ENCODE peak calls at places on chromosomes 1 and 21, in eight cellular contexts. One of them, this sample, is unnamed.

GRCh38 chr1:21397813-21398188 is 42.1 kb upstream of the NBPF3 start:
- DNase-seq in kidney tubule cell: no peak
- DNase-seq in pancreas: no peak
- DNase-seq in stimulated activated CD8-positive, alpha-beta memory T cell treated with anti-CD3 and anti-CD28 coated beads, Interleukin-15, amount 100 ng/mL, for 24 hours: no peak
- DNase-seq in activated CD8-positive, alpha-beta memory T cell treated with anti-CD3 and anti-CD28 coated beads for 24 hours: peak
- DNase-seq in memory B cell: no peak
- DNase-seq in stimulated activated effector memory CD8-positive, alpha-beta T cell treated with anti-CD3 and anti-CD28 coated beads, Interleukin-12 subunit alpha, Interleukin-12 subunit beta, amount 100 ng/mL, for 72 hours: no peak
- DNase-seq in renal cortical epithelial cell: no peak
- DNase-seq in this sample: no peak

GRCh38 chr1:154999651-155000474 is 2.7 kb upstream of the ZBTB7B start:
- DNase-seq in kidney tubule cell: peak
- DNase-seq in pancreas: no peak
- DNase-seq in stimulated activated CD8-positive, alpha-beta memory T cell treated with anti-CD3 and anti-CD28 coated beads, Interleukin-15, amount 100 ng/mL, for 24 hours: no peak
- DNase-seq in activated CD8-positive, alpha-beta memory T cell treated with anti-CD3 and anti-CD28 coated beads for 24 hours: peak
- DNase-seq in memory B cell: no peak
- DNase-seq in stimulated activated effector memory CD8-positive, alpha-beta T cell treated with anti-CD3 and anti-CD28 coated beads, Interleukin-12 subunit alpha, Interleukin-12 subunit beta, amount 100 ng/mL, for 72 hours: peak
- DNase-seq in renal cortical epithelial cell: no peak
- DNase-seq in this sample: peak

GRCh38 chr1:55081188-55081904 is 42.0 kb downstream of the PCSK9 start:
- DNase-seq in kidney tubule cell: peak
- DNase-seq in pancreas: no peak
- DNase-seq in stimulated activated CD8-positive, alpha-beta memory T cell treated with anti-CD3 and anti-CD28 coated beads, Interleukin-15, amount 100 ng/mL, for 24 hours: no peak
- DNase-seq in activated CD8-positive, alpha-beta memory T cell treated with anti-CD3 and anti-CD28 coated beads for 24 hours: no peak
- DNase-seq in memory B cell: no peak
- DNase-seq in stimulated activated effector memory CD8-positive, alpha-beta T cell treated with anti-CD3 and anti-CD28 coated beads, Interleukin-12 subunit alpha, Interleukin-12 subunit beta, amount 100 ng/mL, for 72 hours: no peak
- DNase-seq in renal cortical epithelial cell: peak
- DNase-seq in this sample: no peak

GRCh38 chr1:91201174-91201573 is 179.3 kb upstream of the ZNF644 start:
- DNase-seq in kidney tubule cell: no peak
- DNase-seq in pancreas: no peak
- DNase-seq in stimulated activated CD8-positive, alpha-beta memory T cell treated with anti-CD3 and anti-CD28 coated beads, Interleukin-15, amount 100 ng/mL, for 24 hours: no peak
- DNase-seq in activated CD8-positive, alpha-beta memory T cell treated with anti-CD3 and anti-CD28 coated beads for 24 hours: no peak
- DNase-seq in memory B cell: no peak
- DNase-seq in stimulated activated effector memory CD8-positive, alpha-beta T cell treated with anti-CD3 and anti-CD28 coated beads, Interleukin-12 subunit alpha, Interleukin-12 subunit beta, amount 100 ng/mL, for 72 hours: no peak
- DNase-seq in renal cortical epithelial cell: no peak
- DNase-seq in this sample: no peak

GRCh38 chr21:36310016-36310415 is 10.0 kb upstream of the MORC3 start:
- DNase-seq in kidney tubule cell: no peak
- DNase-seq in pancreas: no peak
- DNase-seq in stimulated activated CD8-positive, alpha-beta memory T cell treated with anti-CD3 and anti-CD28 coated beads, Interleukin-15, amount 100 ng/mL, for 24 hours: no peak
- DNase-seq in activated CD8-positive, alpha-beta memory T cell treated with anti-CD3 and anti-CD28 coated beads for 24 hours: peak
- DNase-seq in memory B cell: no peak
- DNase-seq in stimulated activated effector memory CD8-positive, alpha-beta T cell treated with anti-CD3 and anti-CD28 coated beads, Interleukin-12 subunit alpha, Interleukin-12 subunit beta, amount 100 ng/mL, for 72 hours: no peak
- DNase-seq in renal cortical epithelial cell: no peak
- DNase-seq in this sample: no peak

GRCh38 chr21:44697811-44698734 is 1.1 kb downstream of the KRTAP10-12 start:
- DNase-seq in kidney tubule cell: no peak
- DNase-seq in pancreas: peak
- DNase-seq in stimulated activated CD8-positive, alpha-beta memory T cell treated with anti-CD3 and anti-CD28 coated beads, Interleukin-15, amount 100 ng/mL, for 24 hours: no peak
- DNase-seq in activated CD8-positive, alpha-beta memory T cell treated with anti-CD3 and anti-CD28 coated beads for 24 hours: peak
- DNase-seq in memory B cell: no peak
- DNase-seq in stimulated activated effector memory CD8-positive, alpha-beta T cell treated with anti-CD3 and anti-CD28 coated beads, Interleukin-12 subunit alpha, Interleukin-12 subunit beta, amount 100 ng/mL, for 72 hours: peak
- DNase-seq in renal cortical epithelial cell: no peak
- DNase-seq in this sample: no peak

GRCh38 chr1:216221260-216221700 is 202.0 kb downstream of the USH2A start:
- DNase-seq in kidney tubule cell: peak
- DNase-seq in pancreas: no peak
- DNase-seq in stimulated activated CD8-positive, alpha-beta memory T cell treated with anti-CD3 and anti-CD28 coated beads, Interleukin-15, amount 100 ng/mL, for 24 hours: no peak
- DNase-seq in activated CD8-positive, alpha-beta memory T cell treated with anti-CD3 and anti-CD28 coated beads for 24 hours: no peak
- DNase-seq in memory B cell: peak
- DNase-seq in stimulated activated effector memory CD8-positive, alpha-beta T cell treated with anti-CD3 and anti-CD28 coated beads, Interleukin-12 subunit alpha, Interleukin-12 subunit beta, amount 100 ng/mL, for 72 hours: no peak
- DNase-seq in renal cortical epithelial cell: peak
- DNase-seq in this sample: peak

GRCh38 chr21:34946385-34947121 is 102.5 kb downstream of the RUNX1 start:
- DNase-seq in kidney tubule cell: no peak
- DNase-seq in pancreas: no peak
- DNase-seq in stimulated activated CD8-positive, alpha-beta memory T cell treated with anti-CD3 and anti-CD28 coated beads, Interleukin-15, amount 100 ng/mL, for 24 hours: no peak
- DNase-seq in activated CD8-positive, alpha-beta memory T cell treated with anti-CD3 and anti-CD28 coated beads for 24 hours: no peak
- DNase-seq in memory B cell: no peak
- DNase-seq in stimulated activated effector memory CD8-positive, alpha-beta T cell treated with anti-CD3 and anti-CD28 coated beads, Interleukin-12 subunit alpha, Interleukin-12 subunit beta, amount 100 ng/mL, for 72 hours: peak
- DNase-seq in renal cortical epithelial cell: no peak
- DNase-seq in this sample: no peak

GRCh38 chr1:8040586-8040985 is 14.5 kb upstream of the ERRFI1 start:
- DNase-seq in kidney tubule cell: peak
- DNase-seq in pancreas: peak
- DNase-seq in stimulated activated CD8-positive, alpha-beta memory T cell treated with anti-CD3 and anti-CD28 coated beads, Interleukin-15, amount 100 ng/mL, for 24 hours: no peak
- DNase-seq in activated CD8-positive, alpha-beta memory T cell treated with anti-CD3 and anti-CD28 coated beads for 24 hours: no peak
- DNase-seq in memory B cell: no peak
- DNase-seq in stimulated activated effector memory CD8-positive, alpha-beta T cell treated with anti-CD3 and anti-CD28 coated beads, Interleukin-12 subunit alpha, Interleukin-12 subunit beta, amount 100 ng/mL, for 72 hours: no peak
- DNase-seq in renal cortical epithelial cell: peak
- DNase-seq in this sample: no peak

GRCh38 chr1:187999973-188000372 is 1171.2 kb downstream of the PLA2G4A start:
- DNase-seq in kidney tubule cell: no peak
- DNase-seq in pancreas: no peak
- DNase-seq in stimulated activated CD8-positive, alpha-beta memory T cell treated with anti-CD3 and anti-CD28 coated beads, Interleukin-15, amount 100 ng/mL, for 24 hours: no peak
- DNase-seq in activated CD8-positive, alpha-beta memory T cell treated with anti-CD3 and anti-CD28 coated beads for 24 hours: no peak
- DNase-seq in memory B cell: no peak
- DNase-seq in stimulated activated effector memory CD8-positive, alpha-beta T cell treated with anti-CD3 and anti-CD28 coated beads, Interleukin-12 subunit alpha, Interleukin-12 subunit beta, amount 100 ng/mL, for 72 hours: no peak
- DNase-seq in renal cortical epithelial cell: peak
- DNase-seq in this sample: no peak

GRCh38 chr1:63829349-63830327 is 55.8 kb downstream of the ROR1 start:
- DNase-seq in kidney tubule cell: no peak
- DNase-seq in pancreas: no peak
- DNase-seq in stimulated activated CD8-positive, alpha-beta memory T cell treated with anti-CD3 and anti-CD28 coated beads, Interleukin-15, amount 100 ng/mL, for 24 hours: no peak
- DNase-seq in activated CD8-positive, alpha-beta memory T cell treated with anti-CD3 and anti-CD28 coated beads for 24 hours: no peak
- DNase-seq in memory B cell: no peak
- DNase-seq in stimulated activated effector memory CD8-positive, alpha-beta T cell treated with anti-CD3 and anti-CD28 coated beads, Interleukin-12 subunit alpha, Interleukin-12 subunit beta, amount 100 ng/mL, for 72 hours: no peak
- DNase-seq in renal cortical epithelial cell: no peak
- DNase-seq in this sample: no peak

GRCh38 chr1:18211764-18212163 is 104.2 kb downstream of the IGSF21 start:
- DNase-seq in kidney tubule cell: no peak
- DNase-seq in pancreas: no peak
- DNase-seq in stimulated activated CD8-positive, alpha-beta memory T cell treated with anti-CD3 and anti-CD28 coated beads, Interleukin-15, amount 100 ng/mL, for 24 hours: no peak
- DNase-seq in activated CD8-positive, alpha-beta memory T cell treated with anti-CD3 and anti-CD28 coated beads for 24 hours: no peak
- DNase-seq in memory B cell: no peak
- DNase-seq in stimulated activated effector memory CD8-positive, alpha-beta T cell treated with anti-CD3 and anti-CD28 coated beads, Interleukin-12 subunit alpha, Interleukin-12 subunit beta, amount 100 ng/mL, for 72 hours: no peak
- DNase-seq in renal cortical epithelial cell: no peak
- DNase-seq in this sample: no peak

GRCh38 chr1:180927841-180928240 is 15.1 kb downstream of the KIAA1614 start:
- DNase-seq in kidney tubule cell: no peak
- DNase-seq in pancreas: peak
- DNase-seq in stimulated activated CD8-positive, alpha-beta memory T cell treated with anti-CD3 and anti-CD28 coated beads, Interleukin-15, amount 100 ng/mL, for 24 hours: no peak
- DNase-seq in activated CD8-positive, alpha-beta memory T cell treated with anti-CD3 and anti-CD28 coated beads for 24 hours: no peak
- DNase-seq in memory B cell: no peak
- DNase-seq in stimulated activated effector memory CD8-positive, alpha-beta T cell treated with anti-CD3 and anti-CD28 coated beads, Interleukin-12 subunit alpha, Interleukin-12 subunit beta, amount 100 ng/mL, for 72 hours: no peak
- DNase-seq in renal cortical epithelial cell: no peak
- DNase-seq in this sample: no peak

GRCh38 chr1:177164380-177165068 is at the start of gene ASTN1:
- DNase-seq in kidney tubule cell: no peak
- DNase-seq in pancreas: peak
- DNase-seq in stimulated activated CD8-positive, alpha-beta memory T cell treated with anti-CD3 and anti-CD28 coated beads, Interleukin-15, amount 100 ng/mL, for 24 hours: no peak
- DNase-seq in activated CD8-positive, alpha-beta memory T cell treated with anti-CD3 and anti-CD28 coated beads for 24 hours: no peak
- DNase-seq in memory B cell: no peak
- DNase-seq in stimulated activated effector memory CD8-positive, alpha-beta T cell treated with anti-CD3 and anti-CD28 coated beads, Interleukin-12 subunit alpha, Interleukin-12 subunit beta, amount 100 ng/mL, for 72 hours: no peak
- DNase-seq in renal cortical epithelial cell: no peak
- DNase-seq in this sample: no peak

GRCh38 chr1:27366411-27367159 is at the start of gene MAP3K6:
- DNase-seq in kidney tubule cell: peak
- DNase-seq in pancreas: peak
- DNase-seq in stimulated activated CD8-positive, alpha-beta memory T cell treated with anti-CD3 and anti-CD28 coated beads, Interleukin-15, amount 100 ng/mL, for 24 hours: no peak
- DNase-seq in activated CD8-positive, alpha-beta memory T cell treated with anti-CD3 and anti-CD28 coated beads for 24 hours: peak
- DNase-seq in memory B cell: peak
- DNase-seq in stimulated activated effector memory CD8-positive, alpha-beta T cell treated with anti-CD3 and anti-CD28 coated beads, Interleukin-12 subunit alpha, Interleukin-12 subunit beta, amount 100 ng/mL, for 72 hours: no peak
- DNase-seq in renal cortical epithelial cell: peak
- DNase-seq in this sample: peak

GRCh38 chr1:208834346-208835081 is 590.3 kb upstream of the PLXNA2 start:
- DNase-seq in kidney tubule cell: peak
- DNase-seq in pancreas: no peak
- DNase-seq in stimulated activated CD8-positive, alpha-beta memory T cell treated with anti-CD3 and anti-CD28 coated beads, Interleukin-15, amount 100 ng/mL, for 24 hours: no peak
- DNase-seq in activated CD8-positive, alpha-beta memory T cell treated with anti-CD3 and anti-CD28 coated beads for 24 hours: no peak
- DNase-seq in memory B cell: no peak
- DNase-seq in stimulated activated effector memory CD8-positive, alpha-beta T cell treated with anti-CD3 and anti-CD28 coated beads, Interleukin-12 subunit alpha, Interleukin-12 subunit beta, amount 100 ng/mL, for 72 hours: no peak
- DNase-seq in renal cortical epithelial cell: peak
- DNase-seq in this sample: no peak

GRCh38 chr1:8407652-8408051 is 89.7 kb downstream of the SLC45A1 start:
- DNase-seq in kidney tubule cell: no peak
- DNase-seq in pancreas: no peak
- DNase-seq in stimulated activated CD8-positive, alpha-beta memory T cell treated with anti-CD3 and anti-CD28 coated beads, Interleukin-15, amount 100 ng/mL, for 24 hours: no peak
- DNase-seq in activated CD8-positive, alpha-beta memory T cell treated with anti-CD3 and anti-CD28 coated beads for 24 hours: no peak
- DNase-seq in memory B cell: no peak
- DNase-seq in stimulated activated effector memory CD8-positive, alpha-beta T cell treated with anti-CD3 and anti-CD28 coated beads, Interleukin-12 subunit alpha, Interleukin-12 subunit beta, amount 100 ng/mL, for 72 hours: no peak
- DNase-seq in renal cortical epithelial cell: no peak
- DNase-seq in this sample: no peak

GRCh38 chr21:45482899-45483821 is 59.1 kb downstream of the SLC19A1 start:
- DNase-seq in kidney tubule cell: no peak
- DNase-seq in pancreas: peak
- DNase-seq in stimulated activated CD8-positive, alpha-beta memory T cell treated with anti-CD3 and anti-CD28 coated beads, Interleukin-15, amount 100 ng/mL, for 24 hours: no peak
- DNase-seq in activated CD8-positive, alpha-beta memory T cell treated with anti-CD3 and anti-CD28 coated beads for 24 hours: no peak
- DNase-seq in memory B cell: peak
- DNase-seq in stimulated activated effector memory CD8-positive, alpha-beta T cell treated with anti-CD3 and anti-CD28 coated beads, Interleukin-12 subunit alpha, Interleukin-12 subunit beta, amount 100 ng/mL, for 72 hours: peak
- DNase-seq in renal cortical epithelial cell: no peak
- DNase-seq in this sample: no peak

GRCh38 chr1:160326393-160326792 is 16.7 kb downstream of the COPA start:
- DNase-seq in kidney tubule cell: no peak
- DNase-seq in pancreas: no peak
- DNase-seq in stimulated activated CD8-positive, alpha-beta memory T cell treated with anti-CD3 and anti-CD28 coated beads, Interleukin-15, amount 100 ng/mL, for 24 hours: no peak
- DNase-seq in activated CD8-positive, alpha-beta memory T cell treated with anti-CD3 and anti-CD28 coated beads for 24 hours: no peak
- DNase-seq in memory B cell: no peak
- DNase-seq in stimulated activated effector memory CD8-positive, alpha-beta T cell treated with anti-CD3 and anti-CD28 coated beads, Interleukin-12 subunit alpha, Interleukin-12 subunit beta, amount 100 ng/mL, for 72 hours: no peak
- DNase-seq in renal cortical epithelial cell: no peak
- DNase-seq in this sample: no peak

GRCh38 chr1:175178056-175178455 is 14.5 kb downstream of the KIAA0040 start:
- DNase-seq in kidney tubule cell: peak
- DNase-seq in pancreas: no peak
- DNase-seq in stimulated activated CD8-positive, alpha-beta memory T cell treated with anti-CD3 and anti-CD28 coated beads, Interleukin-15, amount 100 ng/mL, for 24 hours: no peak
- DNase-seq in activated CD8-positive, alpha-beta memory T cell treated with anti-CD3 and anti-CD28 coated beads for 24 hours: no peak
- DNase-seq in memory B cell: no peak
- DNase-seq in stimulated activated effector memory CD8-positive, alpha-beta T cell treated with anti-CD3 and anti-CD28 coated beads, Interleukin-12 subunit alpha, Interleukin-12 subunit beta, amount 100 ng/mL, for 72 hours: no peak
- DNase-seq in renal cortical epithelial cell: peak
- DNase-seq in this sample: no peak

GRCh38 chr1:230633469-230633868 is 8.8 kb upstream of the COG2 start:
- DNase-seq in kidney tubule cell: no peak
- DNase-seq in pancreas: no peak
- DNase-seq in stimulated activated CD8-positive, alpha-beta memory T cell treated with anti-CD3 and anti-CD28 coated beads, Interleukin-15, amount 100 ng/mL, for 24 hours: no peak
- DNase-seq in activated CD8-positive, alpha-beta memory T cell treated with anti-CD3 and anti-CD28 coated beads for 24 hours: no peak
- DNase-seq in memory B cell: no peak
- DNase-seq in stimulated activated effector memory CD8-positive, alpha-beta T cell treated with anti-CD3 and anti-CD28 coated beads, Interleukin-12 subunit alpha, Interleukin-12 subunit beta, amount 100 ng/mL, for 72 hours: no peak
- DNase-seq in renal cortical epithelial cell: no peak
- DNase-seq in this sample: no peak

GRCh38 chr1:94716966-94717365 is 103.2 kb upstream of the SLC44A3 start:
- DNase-seq in kidney tubule cell: no peak
- DNase-seq in pancreas: no peak
- DNase-seq in stimulated activated CD8-positive, alpha-beta memory T cell treated with anti-CD3 and anti-CD28 coated beads, Interleukin-15, amount 100 ng/mL, for 24 hours: no peak
- DNase-seq in activated CD8-positive, alpha-beta memory T cell treated with anti-CD3 and anti-CD28 coated beads for 24 hours: no peak
- DNase-seq in memory B cell: no peak
- DNase-seq in stimulated activated effector memory CD8-positive, alpha-beta T cell treated with anti-CD3 and anti-CD28 coated beads, Interleukin-12 subunit alpha, Interleukin-12 subunit beta, amount 100 ng/mL, for 72 hours: no peak
- DNase-seq in renal cortical epithelial cell: no peak
- DNase-seq in this sample: no peak

GRCh38 chr1:100736766-100737165 is 17.2 kb downstream of the VCAM1 start:
- DNase-seq in kidney tubule cell: peak
- DNase-seq in pancreas: no peak
- DNase-seq in stimulated activated CD8-positive, alpha-beta memory T cell treated with anti-CD3 and anti-CD28 coated beads, Interleukin-15, amount 100 ng/mL, for 24 hours: no peak
- DNase-seq in activated CD8-positive, alpha-beta memory T cell treated with anti-CD3 and anti-CD28 coated beads for 24 hours: no peak
- DNase-seq in memory B cell: no peak
- DNase-seq in stimulated activated effector memory CD8-positive, alpha-beta T cell treated with anti-CD3 and anti-CD28 coated beads, Interleukin-12 subunit alpha, Interleukin-12 subunit beta, amount 100 ng/mL, for 72 hours: no peak
- DNase-seq in renal cortical epithelial cell: no peak
- DNase-seq in this sample: no peak

GRCh38 chr1:93448292-93448982 is 519 bp downstream of the FNBP1L start:
- DNase-seq in kidney tubule cell: peak
- DNase-seq in pancreas: peak
- DNase-seq in stimulated activated CD8-positive, alpha-beta memory T cell treated with anti-CD3 and anti-CD28 coated beads, Interleukin-15, amount 100 ng/mL, for 24 hours: no peak
- DNase-seq in activated CD8-positive, alpha-beta memory T cell treated with anti-CD3 and anti-CD28 coated beads for 24 hours: no peak
- DNase-seq in memory B cell: peak
- DNase-seq in stimulated activated effector memory CD8-positive, alpha-beta T cell treated with anti-CD3 and anti-CD28 coated beads, Interleukin-12 subunit alpha, Interleukin-12 subunit beta, amount 100 ng/mL, for 72 hours: no peak
- DNase-seq in renal cortical epithelial cell: no peak
- DNase-seq in this sample: no peak

GRCh38 chr1:1419363-1419811 is 1.7 kb downstream of the ANKRD65 start:
- DNase-seq in kidney tubule cell: no peak
- DNase-seq in pancreas: peak
- DNase-seq in stimulated activated CD8-positive, alpha-beta memory T cell treated with anti-CD3 and anti-CD28 coated beads, Interleukin-15, amount 100 ng/mL, for 24 hours: no peak
- DNase-seq in activated CD8-positive, alpha-beta memory T cell treated with anti-CD3 and anti-CD28 coated beads for 24 hours: no peak
- DNase-seq in memory B cell: no peak
- DNase-seq in stimulated activated effector memory CD8-positive, alpha-beta T cell treated with anti-CD3 and anti-CD28 coated beads, Interleukin-12 subunit alpha, Interleukin-12 subunit beta, amount 100 ng/mL, for 72 hours: no peak
- DNase-seq in renal cortical epithelial cell: no peak
- DNase-seq in this sample: no peak

GRCh38 chr21:45388011-45388521 is 16.9 kb upstream of the COL18A1 start:
- DNase-seq in kidney tubule cell: no peak
- DNase-seq in pancreas: peak
- DNase-seq in stimulated activated CD8-positive, alpha-beta memory T cell treated with anti-CD3 and anti-CD28 coated beads, Interleukin-15, amount 100 ng/mL, for 24 hours: no peak
- DNase-seq in activated CD8-positive, alpha-beta memory T cell treated with anti-CD3 and anti-CD28 coated beads for 24 hours: no peak
- DNase-seq in memory B cell: no peak
- DNase-seq in stimulated activated effector memory CD8-positive, alpha-beta T cell treated with anti-CD3 and anti-CD28 coated beads, Interleukin-12 subunit alpha, Interleukin-12 subunit beta, amount 100 ng/mL, for 72 hours: no peak
- DNase-seq in renal cortical epithelial cell: no peak
- DNase-seq in this sample: no peak

GRCh38 chr1:64000021-64000420 is 203.4 kb upstream of the UBE2U start:
- DNase-seq in kidney tubule cell: peak
- DNase-seq in pancreas: no peak
- DNase-seq in stimulated activated CD8-positive, alpha-beta memory T cell treated with anti-CD3 and anti-CD28 coated beads, Interleukin-15, amount 100 ng/mL, for 24 hours: no peak
- DNase-seq in activated CD8-positive, alpha-beta memory T cell treated with anti-CD3 and anti-CD28 coated beads for 24 hours: no peak
- DNase-seq in memory B cell: no peak
- DNase-seq in stimulated activated effector memory CD8-positive, alpha-beta T cell treated with anti-CD3 and anti-CD28 coated beads, Interleukin-12 subunit alpha, Interleukin-12 subunit beta, amount 100 ng/mL, for 72 hours: no peak
- DNase-seq in renal cortical epithelial cell: peak
- DNase-seq in this sample: no peak

GRCh38 chr1:68917456-68917855 is 420.6 kb upstream of the DEPDC1 start:
- DNase-seq in kidney tubule cell: peak
- DNase-seq in pancreas: no peak
- DNase-seq in stimulated activated CD8-positive, alpha-beta memory T cell treated with anti-CD3 and anti-CD28 coated beads, Interleukin-15, amount 100 ng/mL, for 24 hours: no peak
- DNase-seq in activated CD8-positive, alpha-beta memory T cell treated with anti-CD3 and anti-CD28 coated beads for 24 hours: no peak
- DNase-seq in memory B cell: no peak
- DNase-seq in stimulated activated effector memory CD8-positive, alpha-beta T cell treated with anti-CD3 and anti-CD28 coated beads, Interleukin-12 subunit alpha, Interleukin-12 subunit beta, amount 100 ng/mL, for 72 hours: no peak
- DNase-seq in renal cortical epithelial cell: peak
- DNase-seq in this sample: no peak

GRCh38 chr1:228691926-228692325 is 43.4 kb upstream of the RHOU start:
- DNase-seq in kidney tubule cell: peak
- DNase-seq in pancreas: no peak
- DNase-seq in stimulated activated CD8-positive, alpha-beta memory T cell treated with anti-CD3 and anti-CD28 coated beads, Interleukin-15, amount 100 ng/mL, for 24 hours: no peak
- DNase-seq in activated CD8-positive, alpha-beta memory T cell treated with anti-CD3 and anti-CD28 coated beads for 24 hours: no peak
- DNase-seq in memory B cell: no peak
- DNase-seq in stimulated activated effector memory CD8-positive, alpha-beta T cell treated with anti-CD3 and anti-CD28 coated beads, Interleukin-12 subunit alpha, Interleukin-12 subunit beta, amount 100 ng/mL, for 72 hours: no peak
- DNase-seq in renal cortical epithelial cell: peak
- DNase-seq in this sample: no peak

GRCh38 chr1:165532053-165532452 is 11.7 kb upstream of the LRRC52 start:
- DNase-seq in kidney tubule cell: no peak
- DNase-seq in pancreas: no peak
- DNase-seq in stimulated activated CD8-positive, alpha-beta memory T cell treated with anti-CD3 and anti-CD28 coated beads, Interleukin-15, amount 100 ng/mL, for 24 hours: no peak
- DNase-seq in activated CD8-positive, alpha-beta memory T cell treated with anti-CD3 and anti-CD28 coated beads for 24 hours: no peak
- DNase-seq in memory B cell: no peak
- DNase-seq in stimulated activated effector memory CD8-positive, alpha-beta T cell treated with anti-CD3 and anti-CD28 coated beads, Interleukin-12 subunit alpha, Interleukin-12 subunit beta, amount 100 ng/mL, for 72 hours: no peak
- DNase-seq in renal cortical epithelial cell: no peak
- DNase-seq in this sample: no peak

GRCh38 chr1:3313579-3313955 is 140.9 kb upstream of the ARHGEF16 start:
- DNase-seq in kidney tubule cell: peak
- DNase-seq in pancreas: peak
- DNase-seq in stimulated activated CD8-positive, alpha-beta memory T cell treated with anti-CD3 and anti-CD28 coated beads, Interleukin-15, amount 100 ng/mL, for 24 hours: no peak
- DNase-seq in activated CD8-positive, alpha-beta memory T cell treated with anti-CD3 and anti-CD28 coated beads for 24 hours: no peak
- DNase-seq in memory B cell: no peak
- DNase-seq in stimulated activated effector memory CD8-positive, alpha-beta T cell treated with anti-CD3 and anti-CD28 coated beads, Interleukin-12 subunit alpha, Interleukin-12 subunit beta, amount 100 ng/mL, for 72 hours: no peak
- DNase-seq in renal cortical epithelial cell: peak
- DNase-seq in this sample: no peak

GRCh38 chr21:41647806-41648561 is 118.9 kb downstream of the RIPK4 start:
- DNase-seq in kidney tubule cell: no peak
- DNase-seq in pancreas: no peak
- DNase-seq in stimulated activated CD8-positive, alpha-beta memory T cell treated with anti-CD3 and anti-CD28 coated beads, Interleukin-15, amount 100 ng/mL, for 24 hours: no peak
- DNase-seq in activated CD8-positive, alpha-beta memory T cell treated with anti-CD3 and anti-CD28 coated beads for 24 hours: no peak
- DNase-seq in memory B cell: no peak
- DNase-seq in stimulated activated effector memory CD8-positive, alpha-beta T cell treated with anti-CD3 and anti-CD28 coated beads, Interleukin-12 subunit alpha, Interleukin-12 subunit beta, amount 100 ng/mL, for 72 hours: no peak
- DNase-seq in renal cortical epithelial cell: no peak
- DNase-seq in this sample: no peak

GRCh38 chr1:201299968-201300367 is 16.7 kb downstream of the PKP1 start:
- DNase-seq in kidney tubule cell: peak
- DNase-seq in pancreas: no peak
- DNase-seq in stimulated activated CD8-positive, alpha-beta memory T cell treated with anti-CD3 and anti-CD28 coated beads, Interleukin-15, amount 100 ng/mL, for 24 hours: no peak
- DNase-seq in activated CD8-positive, alpha-beta memory T cell treated with anti-CD3 and anti-CD28 coated beads for 24 hours: no peak
- DNase-seq in memory B cell: no peak
- DNase-seq in stimulated activated effector memory CD8-positive, alpha-beta T cell treated with anti-CD3 and anti-CD28 coated beads, Interleukin-12 subunit alpha, Interleukin-12 subunit beta, amount 100 ng/mL, for 72 hours: no peak
- DNase-seq in renal cortical epithelial cell: no peak
- DNase-seq in this sample: no peak

GRCh38 chr1:206824327-206824726 is 41.1 kb upstream of the IL20 start:
- DNase-seq in kidney tubule cell: no peak
- DNase-seq in pancreas: no peak
- DNase-seq in stimulated activated CD8-positive, alpha-beta memory T cell treated with anti-CD3 and anti-CD28 coated beads, Interleukin-15, amount 100 ng/mL, for 24 hours: no peak
- DNase-seq in activated CD8-positive, alpha-beta memory T cell treated with anti-CD3 and anti-CD28 coated beads for 24 hours: no peak
- DNase-seq in memory B cell: no peak
- DNase-seq in stimulated activated effector memory CD8-positive, alpha-beta T cell treated with anti-CD3 and anti-CD28 coated beads, Interleukin-12 subunit alpha, Interleukin-12 subunit beta, amount 100 ng/mL, for 72 hours: no peak
- DNase-seq in renal cortical epithelial cell: no peak
- DNase-seq in this sample: peak

This sample was measured in KG1.